ENCODE peak calls at places on chromosomes 11 and 22, in ten cellular contexts. P is A549, Y is IMR-90, E is esophagus squamous epithelium, I is endothelial cell of umbilical vein, S is body of pancreas, B is transverse colon, Q is K562, T is GM12891, K is heart left ventricle. D is an unnamed sample.

GRCh38 chr22:48576333-48577013 is 1251.2 kb downstream of the BRD1 start:
- DNase-seq in P (no peak), I (no peak), Y (no peak), S (no peak), Q (no peak), T (no peak), B (no peak), E (no peak), K (no peak), D (no peak)

GRCh38 chr11:134541951-134542350 is 129.9 kb upstream of the B3GAT1 start:
- DNase-seq in Y (no peak), P (no peak), E (no peak), Q (no peak), I (no peak), T (no peak), K (no peak), S (no peak), B (no peak), D (no peak)

GRCh38 chr11:113274708-113275582 is 39.4 kb upstream of the TTC12 start:
- DNase-seq in I (no peak), K (no peak), P (peak), S (no peak), Y (no peak), T (no peak), Q (no peak), B (no peak), E (no peak), D (no peak)

GRCh38 chr11:106875013-106875412 is 143.3 kb downstream of the GUCY1A2 start:
- DNase-seq in B (no peak), K (no peak), Q (no peak), S (no peak), Y (no peak), E (no peak), P (no peak), I (no peak), T (no peak), D (no peak)

GRCh38 chr22:35380013-35380412 is 883 bp upstream of the HMOX1 start:
- DNase-seq in Q (no peak), P (no peak), Y (peak), K (no peak), S (no peak), T (no peak), I (peak), E (no peak), B (peak), D (no peak)

GRCh38 chr11:43920598-43921419 is 21.6 kb upstream of the C11orf96 start:
- DNase-seq in P (peak), B (peak), S (peak), Q (peak), Y (peak), E (no peak), K (peak), T (no peak), I (peak), D (peak)

GRCh38 chr11:12242926-12243325 is 132.5 kb downstream of the MICAL2 start:
- DNase-seq in Q (no peak), E (no peak), S (no peak), B (no peak), P (no peak), Y (no peak), I (peak), T (no peak), K (no peak), D (no peak)

GRCh38 chr11:13207665-13208594 is 69.7 kb upstream of the BMAL1 start:
- DNase-seq in E (no peak), S (no peak), P (peak), Y (peak), Q (peak), B (peak), I (peak), K (peak), T (no peak), D (peak)

GRCh38 chr22:17152971-17153370 is 6.1 kb downstream of the HDHD5 start:
- DNase-seq in K (no peak), T (no peak), Q (no peak), Y (no peak), S (peak), P (no peak), B (peak), E (no peak), I (no peak), D (no peak)

GRCh38 chr22:48744283-48744641 is 1083.4 kb downstream of the BRD1 start:
- DNase-seq in B (no peak), T (no peak), Q (no peak), I (no peak), S (no peak), K (no peak), P (no peak), E (no peak), Y (no peak), D (no peak)

GRCh38 chr11:66002648-66003225 is 434 bp downstream of the BANF1 start:
- DNase-seq in S (peak), B (peak), I (no peak), T (peak), P (peak), K (peak), Y (peak), Q (peak), E (no peak), D (no peak)
- TF ChIP-seq POLR2A in S (no peak), B (peak), I (peak), T (no peak), P (peak), K (no peak), Y (no peak), Q (no peak), E (no peak), D (no peak)

DNA sequence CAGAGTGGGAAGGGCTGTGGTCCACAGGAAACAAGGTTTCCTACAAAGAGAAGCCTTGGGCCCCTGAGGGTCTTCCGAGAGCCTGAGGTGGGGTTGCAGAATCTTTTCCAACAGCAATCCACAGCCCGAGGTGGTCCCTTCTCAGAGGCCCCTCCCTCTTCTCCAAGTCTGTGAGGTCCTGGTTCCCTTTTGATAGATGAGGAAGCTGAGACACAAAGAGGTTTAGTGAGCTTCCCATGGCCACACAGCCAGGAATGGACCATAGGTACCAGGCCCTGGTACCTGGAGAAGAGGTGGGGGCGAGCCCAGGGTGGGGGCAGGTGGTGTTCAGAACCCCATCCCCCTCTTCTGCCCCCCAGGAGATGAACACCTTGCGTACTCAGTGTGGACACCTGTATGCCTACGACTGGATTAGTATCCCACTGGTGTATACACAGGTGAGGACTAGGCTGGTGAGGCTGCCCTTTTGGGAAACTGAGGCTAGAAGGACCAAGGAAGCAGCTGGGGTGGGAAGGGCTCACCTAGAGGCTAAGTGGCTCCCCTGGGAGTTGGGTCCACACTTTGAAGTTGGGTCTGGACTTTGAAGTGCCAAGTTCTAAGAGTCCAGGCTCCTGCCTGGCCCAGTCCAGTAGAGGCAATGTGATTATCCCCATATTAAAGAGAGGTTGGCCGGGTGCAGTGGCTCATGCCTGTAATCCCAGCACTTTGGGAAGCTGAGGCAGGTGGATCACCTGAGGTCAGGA is 7.0 kb downstream of the BEST1 start:
- DNase-seq in P (no peak), Q (no peak), E (no peak), S (no peak), Y (no peak), I (no peak), B (no peak), K (no peak), T (no peak), D (no peak)
- TF ChIP-seq POLR2A in P (no peak), Q (no peak), E (no peak), S (no peak), Y (no peak), I (no peak), B (no peak), K (no peak), T (no peak), D (no peak)

DNA sequence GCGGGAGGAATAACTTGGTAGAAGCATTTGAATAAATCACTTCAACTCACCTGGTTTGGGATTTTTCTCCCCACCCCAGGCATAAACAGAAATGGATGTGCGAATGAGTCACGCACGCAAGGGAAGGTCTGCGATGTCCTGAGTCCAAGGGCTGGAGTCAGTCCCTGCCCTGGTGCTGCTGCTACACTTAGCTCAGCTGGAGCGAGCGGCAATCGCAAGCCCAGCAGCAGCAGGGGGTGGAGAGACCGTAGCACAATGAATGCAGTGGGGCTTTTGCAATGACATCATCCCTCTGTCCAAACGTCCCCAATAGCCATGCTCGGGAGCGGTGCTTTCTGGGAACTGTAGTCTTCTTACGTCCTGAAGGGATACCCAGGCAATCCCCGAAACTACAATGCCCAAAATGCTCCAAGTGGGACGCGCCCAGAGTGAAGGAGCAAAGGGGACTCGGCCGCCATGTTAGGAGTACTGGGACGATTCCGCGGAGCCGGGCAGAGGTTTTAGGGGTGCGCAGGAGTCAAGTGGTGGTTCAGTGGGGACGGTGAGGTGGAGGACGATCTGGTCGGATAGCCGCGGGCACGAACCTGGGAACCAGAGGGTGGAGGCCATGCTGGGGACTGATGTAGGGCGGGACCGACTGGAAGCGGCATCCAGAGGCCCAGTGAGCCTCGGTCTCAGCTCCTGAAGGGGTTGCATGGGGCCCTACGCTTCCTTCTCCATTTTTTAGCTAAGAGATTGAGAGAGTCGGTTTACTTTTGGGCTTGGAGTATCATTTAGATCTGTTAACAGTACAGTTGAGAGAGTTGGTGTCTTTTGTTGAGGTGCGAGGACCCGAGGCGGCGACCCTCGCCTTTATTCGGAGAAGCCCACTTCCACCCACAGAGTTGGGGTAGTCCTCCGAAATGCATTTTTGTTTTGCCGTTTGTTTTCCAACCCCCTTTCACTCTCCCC is at the start of gene RAB30:
- DNase-seq in Q (peak), S (peak), Y (peak), I (peak), B (peak), T (peak), P (peak), K (peak), E (peak), D (peak)
- TF ChIP-seq POLR2A in Q (peak), S (peak), Y (peak), I (peak), B (peak), T (peak), P (peak), K (peak), E (peak), D (peak)

GRCh38 chr22:29255064-29255621 is 12.6 kb downstream of the RHBDD3 start:
- DNase-seq in Y (no peak), S (no peak), I (no peak), E (no peak), P (no peak), T (no peak), K (no peak), Q (no peak), B (no peak), D (no peak)

GRCh38 chr22:29251265-29251664 is 16.5 kb downstream of the RHBDD3 start:
- DNase-seq in Q (no peak), P (no peak), Y (no peak), B (no peak), T (no peak), E (no peak), K (no peak), S (no peak), I (no peak), D (no peak)

GRCh38 chr22:29253561-29254282 is 14.1 kb downstream of the RHBDD3 start:
- DNase-seq in Q (peak), B (no peak), T (no peak), S (no peak), Y (no peak), K (no peak), I (no peak), E (no peak), P (no peak), D (no peak)

GRCh38 chr22:29254283-29254653 is 13.5 kb downstream of the RHBDD3 start:
- DNase-seq in K (no peak), I (no peak), Y (no peak), T (no peak), P (no peak), E (no peak), B (no peak), Q (peak), S (no peak), D (no peak)

DNA sequence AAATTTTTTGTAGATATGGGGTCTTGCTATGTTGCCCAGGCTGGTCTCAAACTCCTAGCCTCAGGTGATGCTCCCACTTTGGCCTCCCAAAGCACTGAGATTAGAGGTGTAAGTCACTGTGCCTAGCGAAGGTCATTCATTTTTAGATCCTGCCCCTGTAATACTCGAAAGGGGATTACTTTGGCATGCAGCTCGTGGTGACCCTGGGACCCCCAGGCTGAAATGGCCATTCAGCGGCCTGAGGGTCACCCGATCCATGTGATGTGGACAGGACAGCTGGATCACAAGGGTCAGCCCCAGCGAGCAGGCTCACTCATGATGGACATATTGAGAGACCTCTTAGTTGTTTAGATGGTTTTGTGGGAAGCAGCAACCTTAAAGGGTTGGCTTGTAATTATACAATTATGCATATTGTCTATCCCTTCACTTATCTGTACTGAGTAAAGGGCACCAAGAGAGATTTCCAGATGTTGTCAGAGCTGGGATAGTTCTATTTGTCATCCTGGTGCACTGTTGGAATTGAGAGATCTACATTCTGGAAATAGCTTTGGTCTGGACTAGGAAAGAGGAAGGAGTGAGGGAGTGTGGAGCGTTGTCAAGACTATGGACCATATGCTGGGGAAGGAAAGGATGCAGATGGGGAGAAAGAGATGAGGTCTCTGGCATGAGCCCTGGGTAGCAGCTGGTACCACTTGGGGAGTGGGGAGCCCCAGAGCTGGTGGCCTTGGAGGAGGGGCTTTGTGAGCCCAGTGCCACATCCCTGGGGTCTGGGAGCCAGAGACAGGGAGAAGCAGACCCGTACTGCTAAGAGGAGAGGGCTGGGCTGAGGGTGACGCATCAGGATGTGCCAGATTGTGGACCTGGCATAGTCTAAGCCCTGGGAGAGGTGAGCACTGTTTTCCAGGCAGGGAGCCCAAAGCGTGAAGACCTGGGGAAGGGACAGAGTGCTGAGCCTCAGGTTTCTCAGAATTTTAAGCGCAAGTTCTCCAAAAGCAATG is 15.5 kb downstream of the RHBDD3 start:
- DNase-seq in Y (no peak), B (no peak), P (no peak), Q (peak), T (no peak), K (no peak), I (no peak), E (no peak), S (no peak), D (no peak)
- TF ChIP-seq POLR2A in Y (no peak), B (no peak), P (no peak), Q (no peak), T (no peak), K (no peak), I (no peak), E (no peak), S (no peak), D (no peak)

GRCh38 chr11:119319136-119319701 is 2.3 kb upstream of the MCAM start:
- DNase-seq in T (peak), P (no peak), E (no peak), Y (no peak), S (no peak), K (no peak), B (no peak), I (no peak), Q (no peak), D (no peak)

GRCh38 chr11:119316017-119316728 is 757 bp downstream of the MCAM start:
- DNase-seq in T (no peak), P (no peak), Q (no peak), S (peak), B (no peak), K (peak), E (no peak), Y (no peak), I (peak), D (no peak)

GRCh38 chr11:119316729-119317591 is at the start of gene MCAM:
- DNase-seq in E (no peak), T (peak), B (no peak), S (peak), Y (peak), K (peak), I (peak), P (no peak), Q (peak), D (no peak)

GRCh38 chr11:119318240-119319135 is 1.6 kb upstream of the MCAM start:
- DNase-seq in S (peak), T (peak), Y (peak), Q (peak), K (peak), I (peak), P (no peak), B (peak), E (no peak), D (no peak)

GRCh38 chr11:119317592-119318239 is 786 bp upstream of the MCAM start:
- DNase-seq in Y (no peak), I (no peak), S (no peak), P (no peak), K (no peak), B (no peak), T (no peak), Q (no peak), E (no peak), D (no peak)
- TF ChIP-seq POLR2A in Y (no peak), I (no peak), S (no peak), P (no peak), K (no peak), B (no peak), T (no peak), Q (no peak), E (peak), D (no peak)

GRCh38 chr11:100356035-100356434 is 331.1 kb upstream of the ARHGAP42 start:
- DNase-seq in T (no peak), K (no peak), I (no peak), P (no peak), S (no peak), E (no peak), B (no peak), Q (no peak), Y (no peak), D (no peak)
- TF ChIP-seq POLR2A in T (no peak), K (no peak), I (no peak), P (no peak), S (no peak), E (no peak), B (no peak), Q (no peak), Y (no peak), D (no peak)

DNA sequence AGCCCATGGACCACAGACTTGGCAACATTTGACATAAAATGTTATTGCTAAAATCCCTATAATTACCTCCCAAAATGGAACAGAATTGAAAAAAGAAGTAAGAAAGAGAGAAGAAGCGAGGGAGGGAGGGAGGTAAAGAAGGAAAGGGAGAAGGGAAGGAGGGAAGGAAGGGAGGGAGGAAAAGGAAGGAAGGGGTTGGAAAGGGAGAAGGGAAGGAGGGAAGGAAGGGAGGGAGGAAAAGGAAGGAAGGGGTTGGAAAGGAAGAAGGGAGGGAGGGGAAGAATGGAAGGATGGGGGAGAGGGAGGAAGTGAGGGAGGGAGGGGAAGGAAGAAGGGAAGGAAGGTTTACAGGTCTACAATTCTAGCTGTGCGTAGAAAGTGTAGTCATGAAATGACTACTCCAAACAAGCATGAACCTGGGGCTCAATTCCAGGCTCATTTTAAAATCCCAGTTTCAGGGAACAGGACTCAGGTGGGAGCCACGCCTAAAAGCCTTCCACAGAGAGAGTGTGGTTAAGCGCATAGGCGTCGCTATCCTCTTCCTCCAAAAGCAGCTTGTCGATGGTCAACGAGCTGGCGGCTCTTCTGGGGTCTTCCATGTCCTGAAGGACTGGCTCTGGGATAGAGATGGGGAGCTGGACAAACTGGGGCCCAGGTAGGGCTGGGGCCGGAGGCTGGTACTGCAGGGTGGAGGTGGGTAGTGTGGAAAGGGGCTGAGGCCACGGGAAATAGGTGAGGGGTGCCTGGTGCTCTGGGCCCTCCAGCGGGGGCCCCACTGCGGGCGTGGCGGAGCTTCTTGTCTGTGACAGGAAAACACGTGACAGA is 25.1 kb downstream of the POU2AF1 start:
- DNase-seq in K (no peak), I (no peak), E (no peak), Q (no peak), T (no peak), S (no peak), B (no peak), P (no peak), Y (no peak), D (no peak)
- TF ChIP-seq POLR2A in K (no peak), I (no peak), E (no peak), Q (no peak), T (no peak), S (no peak), B (no peak), P (no peak), Y (no peak), D (no peak)

D was measured in erythroblast.